ENCODE peak calls at places on chromosomes 6 and 20, in ten cellular contexts. R is left ventricle myocardium superior; U is activated effector memory CD4-positive, alpha-beta T cell treated with Interleukin-2 at 50 U/mL for 16 hours; I is activated naive CD8-positive, alpha-beta T cell treated with anti-CD3 and anti-CD28 coated beads, Interleukin-2, amount 50 U/mL, for 16 hours; L is AG04449; K is SK-MEL-5; C is fibroblast of pulmonary artery; Z is effector CD4-positive, alpha-beta T cell; T is MCF 10A; H is activated naive CD4-positive, alpha-beta T cell treated with anti-CD3 and anti-CD28 coated beads for 36 hours. S is an unnamed sample.

GRCh38 chr6:96468681-96469224 is 52.9 kb upstream of the UFL1 start:
- DNase-seq in U (no peak), C (no peak), T (no peak), H (no peak), L (no peak), I (no peak), K (peak; percentile 27), R (no peak), Z (no peak), S (no peak)

GRCh38 chr6:119079288-119079809 is 885 bp upstream of the FAM184A start:
- DNase-seq in L (no peak), C (peak; percentile 63), K (no peak), H (peak; percentile 64), Z (no peak), I (no peak), T (peak; percentile 69), R (no peak), U (no peak), S (no peak)

GRCh38 chr6:25961619-25962367 is 809 bp upstream of the TRIM38 start:
- DNase-seq in R (no peak), U (no peak), C (no peak), I (no peak), K (peak; percentile 47), Z (no peak), L (no peak), H (no peak), T (peak; percentile 1), S (no peak)

GRCh38 chr20:47499053-47499452 is 2.6 kb upstream of the NCOA3 start:
- DNase-seq in T (no peak), L (no peak), U (no peak), I (no peak), R (no peak), C (no peak), Z (no peak), H (no peak), K (no peak), S (no peak)

GRCh38 chr6:11271228-11271627 is 38.8 kb upstream of the NEDD9 start:
- DNase-seq in R (no peak), T (no peak), I (no peak), L (no peak), C (no peak), K (no peak), U (no peak), H (no peak), Z (no peak), S (no peak)

GRCh38 chr6:28589952-28590340 is 64.3 kb downstream of the GPX5 start:
- DNase-seq in L (no peak), U (no peak), T (no peak), I (no peak), C (no peak), R (no peak), K (no peak), Z (no peak), H (no peak), S (no peak)

GRCh38 chr6:168314948-168315347 is 4.6 kb downstream of the DACT2 start:
- DNase-seq in R (no peak), C (peak; percentile 60), H (no peak), U (no peak), K (peak; percentile 16), I (no peak), L (peak; percentile 0), Z (no peak), T (peak; percentile 72), S (no peak)

GRCh38 chr6:165446331-165446730 is 136.9 kb upstream of the C6orf118 start:
- DNase-seq in L (no peak), K (no peak), H (no peak), Z (no peak), T (no peak), C (no peak), I (no peak), U (no peak), R (no peak), S (no peak)

GRCh38 chr6:159455700-159456274 is 237.3 kb downstream of the SOD2 start:
- DNase-seq in U (no peak), C (no peak), H (no peak), Z (no peak), I (no peak), T (no peak), L (no peak), K (no peak), R (no peak), S (no peak)

GRCh38 chr6:27332692-27333641 is 20.9 kb upstream of the POM121L2 start:
- DNase-seq in H (peak; percentile 59), C (peak; percentile 57), K (peak; percentile 89), R (no peak), T (peak; percentile 84), Z (no peak), U (no peak), L (peak; percentile 24), I (no peak), S (peak; percentile 86)

GRCh38 chr6:113980937-113981554 is 10.1 kb upstream of the HDAC2 start:
- DNase-seq in Z (no peak), C (peak; percentile 47), K (peak; percentile 51), T (peak; percentile 25), H (peak; percentile 17), U (no peak), R (no peak), I (no peak), L (no peak), S (peak; percentile 37)

GRCh38 chr6:16769131-16769985 is 8.1 kb upstream of the ATXN1 start:
- DNase-seq in H (peak; percentile 81), Z (peak; percentile 67), R (no peak), U (peak; percentile 53), L (no peak), T (peak; percentile 98), K (peak; percentile 65), I (peak; percentile 39), C (peak; percentile 85), S (peak; percentile 76)

GRCh38 chr20:37313546-37314091 is 24.2 kb downstream of the MANBAL start:
- DNase-seq in L (no peak), U (no peak), H (no peak), C (no peak), I (no peak), Z (no peak), T (no peak), R (no peak), K (peak; percentile 60), S (no peak)

S was measured in COLO829.